ENCODE peak calls at places on chromosomes 13 and 19, in five cellular contexts. U is AG04449, V is C1 segment of cervical spinal cord, J is iris pigment epithelial cell, P is stomach. M is an unnamed sample.

GRCh38 chr13:109938255-109938936 is 152.0 kb upstream of the IRS2 start:
- DNase-seq in U (peak; percentile 24), V (no peak), J (peak; percentile 98), P (no peak), M (peak; percentile 93)

GRCh38 chr19:45676851-45677263 is 8.8 kb downstream of the GIPR start:
- DNase-seq in U (no peak), V (no peak), J (no peak), P (peak; percentile 49), M (no peak)

GRCh38 chr13:53131361-53131760 is 102.7 kb downstream of the OLFM4 start:
- DNase-seq in U (no peak), V (no peak), J (no peak), P (no peak), M (no peak)

GRCh38 chr19:3100331-3100730 is 6.2 kb downstream of the GNA11 start:
- DNase-seq in U (no peak), V (no peak), J (no peak), P (no peak), M (no peak)

GRCh38 chr19:18844806-18845329 is 13.1 kb downstream of the UPF1 start:
- DNase-seq in U (no peak), V (no peak), J (no peak), P (no peak), M (no peak)

GRCh38 chr13:98970293-98970692 is 7.6 kb downstream of the DOCK9 start:
- DNase-seq in U (no peak), V (no peak), J (no peak), P (no peak), M (no peak)

GRCh38 chr13:21079761-21080730 is 18.7 kb upstream of the LATS2 start:
- DNase-seq in U (peak; percentile 95), V (no peak), J (peak; percentile 92), P (no peak), M (peak; percentile 93)

GRCh38 chr19:35565016-35565856 is 1.8 kb upstream of the ATP4A start:
- DNase-seq in U (no peak), V (no peak), J (no peak), P (no peak), M (no peak)

GRCh38 chr19:6318772-6319171 is 14.6 kb downstream of the ACER1 start:
- DNase-seq in U (no peak), V (no peak), J (peak; percentile 21), P (no peak), M (peak; percentile 10)

GRCh38 chr19:15812059-15812722 is 3.3 kb downstream of the OR10H1 start:
- DNase-seq in U (no peak), V (no peak), J (no peak), P (peak; percentile 40), M (no peak)

GRCh38 chr13:54536112-54536511 is 1507.5 kb downstream of the OLFM4 start:
- DNase-seq in U (no peak), V (no peak), J (no peak), P (no peak), M (no peak)

GRCh38 chr19:54616057-54616456 is 14.2 kb upstream of the LILRB1 start:
- DNase-seq in U (no peak), V (no peak), J (no peak), P (no peak), M (no peak)

GRCh38 chr13:46295531-46296464 is 84.1 kb downstream of the LRRC63 start:
- DNase-seq in U (peak; percentile 94), V (no peak), J (peak; percentile 91), P (peak; percentile 34), M (peak; percentile 83)

GRCh38 chr19:1102407-1103106 is 1.2 kb upstream of the GPX4 start:
- DNase-seq in U (peak; percentile 98), V (no peak), J (peak; percentile 99), P (peak; percentile 64), M (peak; percentile 100)

GRCh38 chr19:36110487-36111199 is at the start of gene OVOL3:
- DNase-seq in U (no peak), V (no peak), J (no peak), P (no peak), M (no peak)

GRCh38 chr19:13037718-13038117 is 42.4 kb downstream of the NFIX start:
- DNase-seq in U (no peak), V (no peak), J (no peak), P (no peak), M (no peak)

M was measured in IMR-90.